ENCODE peak calls at places on chromosome 17, in nine cellular contexts. V, D, K, H, M, Y, X, N and J are unnamed samples.

GRCh38 chr17:55304171-55304859 is 39.6 kb downstream of the HLF start:
- DNase-seq in V (no peak), X (no peak), K (no peak), N (no peak), Y (no peak), M (no peak), D (no peak), H (no peak), J (no peak)

GRCh38 chr17:39365252-39365651 is 36.2 kb downstream of the FBXL20 start:
- DNase-seq in M (peak; percentile 66), V (no peak), X (peak; percentile 89), H (no peak), N (no peak), D (no peak), Y (no peak), K (no peak), J (no peak)

GRCh38 chr17:29621751-29622194 is 939 bp downstream of the CORO6 start:
- DNase-seq in V (no peak), Y (no peak), K (no peak), H (no peak), N (no peak), X (no peak), M (no peak), D (no peak), J (no peak)

GRCh38 chr17:27206447-27206846 is 87.5 kb upstream of the WSB1 start:
- DNase-seq in D (no peak), Y (no peak), M (no peak), K (no peak), V (no peak), H (no peak), X (no peak), N (no peak), J (no peak)

GRCh38 chr17:34542700-34543336 is 36.6 kb upstream of the TMEM132E start:
- DNase-seq in X (peak; percentile 25), N (peak; percentile 29), M (peak; percentile 39), Y (no peak), K (peak; percentile 44), V (peak; percentile 52), D (peak; percentile 17), H (peak; percentile 19), J (peak; percentile 27)

GRCh38 chr17:21277332-21277731 is 7.2 kb upstream of the MAP2K3 start:
- DNase-seq in K (no peak), M (no peak), Y (no peak), D (no peak), N (no peak), V (no peak), X (no peak), H (no peak), J (no peak)

GRCh38 chr17:68603027-68603426 is 1.9 kb upstream of the FAM20A start:
- DNase-seq in M (no peak), H (no peak), X (no peak), V (peak; percentile 60), K (no peak), Y (no peak), N (no peak), D (no peak), J (no peak)

GRCh38 chr17:43524945-43525575 is 21.1 kb downstream of the ETV4 start:
- DNase-seq in M (no peak), K (no peak), N (no peak), H (no peak), X (peak; percentile 30), V (no peak), Y (no peak), D (no peak), J (no peak)

GRCh38 chr17:19719365-19720209 is 3.2 kb upstream of the SLC47A2 start:
- DNase-seq in H (no peak), N (no peak), K (no peak), V (no peak), D (no peak), Y (peak; percentile 51), X (no peak), M (no peak), J (no peak)

GRCh38 chr17:17782425-17783120 is 54.2 kb downstream of the SREBF1 start:
- DNase-seq in K (peak; percentile 72), D (no peak), Y (no peak), X (no peak), H (no peak), V (no peak), N (no peak), M (no peak), J (peak; percentile 46)

GRCh38 chr17:30588798-30589247 is 111.6 kb downstream of the GOSR1 start:
- DNase-seq in H (no peak), V (no peak), M (no peak), N (no peak), K (no peak), D (no peak), Y (no peak), X (no peak), J (no peak)

GRCh38 chr17:68511671-68512246 is 471 bp upstream of the PRKAR1A start:
- DNase-seq in M (peak; percentile 79), V (peak; percentile 83), K (peak; percentile 92), Y (peak; percentile 82), N (peak; percentile 63), X (peak; percentile 65), D (peak; percentile 58), H (peak; percentile 64), J (peak; percentile 69)

GRCh38 chr17:40818343-40818732 is 4.1 kb downstream of the KRT10 start:
- DNase-seq in N (no peak), V (no peak), X (no peak), K (no peak), Y (no peak), D (no peak), M (no peak), H (no peak), J (no peak)

GRCh38 chr17:46814446-46814845 is 4.0 kb downstream of the WNT3 start:
- DNase-seq in M (no peak), N (no peak), H (no peak), Y (no peak), K (no peak), X (no peak), D (no peak), V (no peak), J (no peak)

GRCh38 chr17:1047177-1047885 is 50.4 kb downstream of the TIMM22 start:
- DNase-seq in Y (no peak), V (peak; percentile 49), K (no peak), H (no peak), X (peak; percentile 47), N (no peak), M (no peak), D (no peak), J (no peak)

GRCh38 chr17:40073454-40074174 is 10.8 kb downstream of the THRA start:
- DNase-seq in X (no peak), D (no peak), M (no peak), V (no peak), Y (no peak), H (no peak), N (no peak), K (no peak), J (no peak)

GRCh38 chr17:27569884-27570577 is 61.0 kb upstream of the LGALS9 start:
- DNase-seq in M (no peak), V (no peak), N (no peak), Y (no peak), H (no peak), K (no peak), X (no peak), D (no peak), J (no peak)

GRCh38 chr17:1916963-1917715 is 87.3 kb downstream of the RPA1 start:
- DNase-seq in N (no peak), X (no peak), M (no peak), H (no peak), Y (no peak), V (no peak), K (no peak), D (no peak), J (no peak)

GRCh38 chr17:40552806-40553693 is 12.2 kb downstream of the CCR7 start:
- DNase-seq in D (no peak), V (peak; percentile 51), Y (peak; percentile 20), K (no peak), M (no peak), X (no peak), H (no peak), N (no peak), J (peak; percentile 20)

GRCh38 chr17:80297996-80298560 is 37.4 kb downstream of the RNF213 start:
- DNase-seq in H (no peak), M (no peak), V (peak; percentile 37), Y (no peak), N (no peak), K (no peak), D (no peak), X (no peak), J (no peak)

GRCh38 chr17:13311301-13311700 is 290.4 kb downstream of the HS3ST3A1 start:
- DNase-seq in Y (no peak), V (no peak), X (peak; percentile 55), M (peak; percentile 71), K (no peak), N (no peak), H (no peak), D (no peak), J (no peak)